ENCODE peak calls at places on chromosomes 5 and 9, in five cellular contexts. One of them, this sample, is unnamed.

GRCh38 chr5:172178301-172179031 is 9.6 kb downstream of the STK10 start:
- DNase-seq in CD4-positive, alpha-beta T cell: no peak
- DNase-seq in H9: no peak
- DNase-seq in IMR-90: no peak
- DNase-seq in lung: no peak
- DNase-seq in this sample: no peak

GRCh38 chr9:14348241-14349140 is 34.5 kb upstream of the NFIB start:
- DNase-seq in CD4-positive, alpha-beta T cell: no peak
- DNase-seq in H9: peak
- DNase-seq in IMR-90: no peak
- DNase-seq in lung: no peak
- DNase-seq in this sample: no peak

GRCh38 chr5:100520348-100520747 is 14.8 kb upstream of the FAM174A start:
- DNase-seq in CD4-positive, alpha-beta T cell: no peak
- DNase-seq in H9: peak
- DNase-seq in IMR-90: no peak
- DNase-seq in lung: no peak
- DNase-seq in this sample: no peak

GRCh38 chr5:181217805-181218065 is 5.3 kb upstream of the TRIM41 start:
- DNase-seq in CD4-positive, alpha-beta T cell: peak
- DNase-seq in H9: no peak
- DNase-seq in IMR-90: no peak
- DNase-seq in lung: no peak
- DNase-seq in this sample: no peak

GRCh38 chr5:36778336-36778735 is 98.2 kb upstream of the NIPBL start:
- DNase-seq in CD4-positive, alpha-beta T cell: no peak
- DNase-seq in H9: no peak
- DNase-seq in IMR-90: no peak
- DNase-seq in lung: no peak
- DNase-seq in this sample: no peak

GRCh38 chr5:2805080-2805479 is 53.6 kb upstream of the IRX2 start:
- DNase-seq in CD4-positive, alpha-beta T cell: no peak
- DNase-seq in H9: peak
- DNase-seq in IMR-90: no peak
- DNase-seq in lung: peak
- DNase-seq in this sample: no peak

GRCh38 chr9:80699551-80699998 is 989.8 kb downstream of the TLE1 start:
- DNase-seq in CD4-positive, alpha-beta T cell: no peak
- DNase-seq in H9: no peak
- DNase-seq in IMR-90: peak
- DNase-seq in lung: no peak
- DNase-seq in this sample: peak

GRCh38 chr5:113201715-113202114 is 225.1 kb downstream of the DCP2 start:
- DNase-seq in CD4-positive, alpha-beta T cell: no peak
- DNase-seq in H9: no peak
- DNase-seq in IMR-90: no peak
- DNase-seq in lung: no peak
- DNase-seq in this sample: no peak

GRCh38 chr5:39520232-39520572 is 95.4 kb upstream of the DAB2 start:
- DNase-seq in CD4-positive, alpha-beta T cell: no peak
- DNase-seq in H9: no peak
- DNase-seq in IMR-90: peak
- DNase-seq in lung: no peak
- DNase-seq in this sample: no peak

GRCh38 chr5:120546922-120547321 is 82.8 kb downstream of the PRR16 start:
- DNase-seq in CD4-positive, alpha-beta T cell: no peak
- DNase-seq in H9: no peak
- DNase-seq in IMR-90: no peak
- DNase-seq in lung: no peak
- DNase-seq in this sample: no peak

GRCh38 chr9:1083325-1083913 is 33.3 kb downstream of the DMRT2 start:
- DNase-seq in CD4-positive, alpha-beta T cell: no peak
- DNase-seq in H9: no peak
- DNase-seq in IMR-90: no peak
- DNase-seq in lung: peak
- DNase-seq in this sample: peak

GRCh38 chr9:137339606-137340462 is 37.8 kb upstream of the NRARP start:
- DNase-seq in CD4-positive, alpha-beta T cell: no peak
- DNase-seq in H9: no peak
- DNase-seq in IMR-90: peak
- DNase-seq in lung: no peak
- DNase-seq in this sample: no peak

GRCh38 chr5:147957906-147958305 is 51.6 kb upstream of the C5orf46 start:
- DNase-seq in CD4-positive, alpha-beta T cell: no peak
- DNase-seq in H9: no peak
- DNase-seq in IMR-90: no peak
- DNase-seq in lung: no peak
- DNase-seq in this sample: no peak

GRCh38 chr5:32852535-32852934 is 141.4 kb downstream of the NPR3 start:
- DNase-seq in CD4-positive, alpha-beta T cell: no peak
- DNase-seq in H9: peak
- DNase-seq in IMR-90: peak
- DNase-seq in lung: no peak
- DNase-seq in this sample: no peak

GRCh38 chr5:56637321-56637920 is 177.9 kb upstream of the MAP3K1 start:
- DNase-seq in CD4-positive, alpha-beta T cell: no peak
- DNase-seq in H9: no peak
- DNase-seq in IMR-90: peak
- DNase-seq in lung: no peak
- DNase-seq in this sample: no peak

GRCh38 chr9:91516781-91517180 is 93.1 kb upstream of the NFIL3 start:
- DNase-seq in CD4-positive, alpha-beta T cell: no peak
- DNase-seq in H9: no peak
- DNase-seq in IMR-90: no peak
- DNase-seq in lung: no peak
- DNase-seq in this sample: no peak

GRCh38 chr9:109379513-109379912 is 58.7 kb upstream of the EPB41L4B start:
- DNase-seq in CD4-positive, alpha-beta T cell: no peak
- DNase-seq in H9: no peak
- DNase-seq in IMR-90: no peak
- DNase-seq in lung: no peak
- DNase-seq in this sample: no peak

GRCh38 chr5:124824637-124825158 is 78.3 kb upstream of the ZNF608 start:
- DNase-seq in CD4-positive, alpha-beta T cell: no peak
- DNase-seq in H9: no peak
- DNase-seq in IMR-90: peak
- DNase-seq in lung: no peak
- DNase-seq in this sample: peak

GRCh38 chr9:113509463-113509862 is 45.9 kb downstream of the RGS3 start:
- DNase-seq in CD4-positive, alpha-beta T cell: no peak
- DNase-seq in H9: no peak
- DNase-seq in IMR-90: peak
- DNase-seq in lung: no peak
- DNase-seq in this sample: no peak

GRCh38 chr5:39209924-39210323 is 9.4 kb downstream of the FYB1 start:
- DNase-seq in CD4-positive, alpha-beta T cell: peak
- DNase-seq in H9: peak
- DNase-seq in IMR-90: no peak
- DNase-seq in lung: no peak
- DNase-seq in this sample: no peak

GRCh38 chr9:134496413-134497282 is 145.0 kb upstream of the COL5A1 start:
- DNase-seq in CD4-positive, alpha-beta T cell: no peak
- DNase-seq in H9: no peak
- DNase-seq in IMR-90: peak
- DNase-seq in lung: no peak
- DNase-seq in this sample: no peak

GRCh38 chr5:16812911-16813310 is 123.2 kb downstream of the MYO10 start:
- DNase-seq in CD4-positive, alpha-beta T cell: no peak
- DNase-seq in H9: no peak
- DNase-seq in IMR-90: peak
- DNase-seq in lung: no peak
- DNase-seq in this sample: peak

GRCh38 chr5:133331866-133332731 is 280.2 kb downstream of the FSTL4 start:
- DNase-seq in CD4-positive, alpha-beta T cell: no peak
- DNase-seq in H9: no peak
- DNase-seq in IMR-90: no peak
- DNase-seq in lung: no peak
- DNase-seq in this sample: no peak

GRCh38 chr5:56973473-56973872 is 21.6 kb upstream of the MIER3 start:
- DNase-seq in CD4-positive, alpha-beta T cell: no peak
- DNase-seq in H9: no peak
- DNase-seq in IMR-90: no peak
- DNase-seq in lung: no peak
- DNase-seq in this sample: no peak

GRCh38 chr9:92468206-92468605 is 14.1 kb downstream of the ASPN start:
- DNase-seq in CD4-positive, alpha-beta T cell: no peak
- DNase-seq in H9: no peak
- DNase-seq in IMR-90: peak
- DNase-seq in lung: no peak
- DNase-seq in this sample: peak

DNA sequence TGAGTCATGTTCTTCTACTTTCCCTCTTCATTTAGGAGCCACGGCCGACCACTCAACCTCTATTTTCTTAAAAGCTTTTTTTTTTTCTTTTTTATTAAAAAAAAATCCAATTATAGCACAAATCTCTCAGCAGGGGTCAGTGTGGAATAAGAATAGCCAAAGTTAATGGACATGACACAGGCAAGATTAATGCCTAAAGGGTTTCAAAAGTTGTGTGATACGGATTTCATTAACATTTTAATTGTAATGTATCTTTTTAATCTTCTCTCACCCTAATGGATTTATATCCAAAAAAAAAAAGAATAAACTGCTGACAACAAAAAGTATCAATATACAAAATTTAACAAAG is 5.4 kb downstream of the NACC2 start:
- DNase-seq in CD4-positive, alpha-beta T cell: no peak
- DNase-seq in H9: no peak
- DNase-seq in IMR-90: peak
- DNase-seq in lung: no peak
- DNase-seq in this sample: peak
- TF ChIP-seq CTCF in CD4-positive, alpha-beta T cell: peak
- TF ChIP-seq CTCF in H9: no peak
- TF ChIP-seq CTCF in IMR-90: peak
- TF ChIP-seq CTCF in lung: peak
- TF ChIP-seq CTCF in this sample: peak

GRCh38 chr9:69171049-69171448 is 3.0 kb upstream of the TJP2 start:
- DNase-seq in CD4-positive, alpha-beta T cell: no peak
- DNase-seq in H9: no peak
- DNase-seq in IMR-90: peak
- DNase-seq in lung: no peak
- DNase-seq in this sample: peak
- H3K27ac ChIP-seq in CD4-positive, alpha-beta T cell: no peak
- H3K27ac ChIP-seq in H9: no peak
- H3K27ac ChIP-seq in IMR-90: no peak
- H3K27ac ChIP-seq in lung: peak
- H3K27ac ChIP-seq in this sample: peak

GRCh38 chr5:7519564-7519963 is 123.6 kb downstream of the ADCY2 start:
- DNase-seq in CD4-positive, alpha-beta T cell: no peak
- DNase-seq in H9: no peak
- DNase-seq in IMR-90: no peak
- DNase-seq in lung: no peak
- DNase-seq in this sample: no peak

GRCh38 chr5:7517006-7517405 is 121.1 kb downstream of the ADCY2 start:
- DNase-seq in CD4-positive, alpha-beta T cell: no peak
- DNase-seq in H9: no peak
- DNase-seq in IMR-90: no peak
- DNase-seq in lung: no peak
- DNase-seq in this sample: no peak

GRCh38 chr5:7518947-7519560 is 123.1 kb downstream of the ADCY2 start:
- DNase-seq in CD4-positive, alpha-beta T cell: no peak
- DNase-seq in H9: peak
- DNase-seq in IMR-90: no peak
- DNase-seq in lung: no peak
- DNase-seq in this sample: no peak
- TF ChIP-seq CTCF in CD4-positive, alpha-beta T cell: no peak
- TF ChIP-seq CTCF in H9: peak
- TF ChIP-seq CTCF in IMR-90: no peak
- TF ChIP-seq CTCF in lung: no peak
- TF ChIP-seq CTCF in this sample: no peak

GRCh38 chr5:139985290-139985689 is 57.8 kb downstream of the NRG2 start:
- DNase-seq in CD4-positive, alpha-beta T cell: no peak
- DNase-seq in H9: no peak
- DNase-seq in IMR-90: no peak
- DNase-seq in lung: no peak
- DNase-seq in this sample: peak

GRCh38 chr5:139984816-139985215 is 58.3 kb downstream of the NRG2 start:
- DNase-seq in CD4-positive, alpha-beta T cell: no peak
- DNase-seq in H9: no peak
- DNase-seq in IMR-90: no peak
- DNase-seq in lung: no peak
- DNase-seq in this sample: peak

GRCh38 chr5:139982157-139982974 is 60.7 kb downstream of the NRG2 start:
- DNase-seq in CD4-positive, alpha-beta T cell: no peak
- DNase-seq in H9: no peak
- DNase-seq in IMR-90: peak
- DNase-seq in lung: no peak
- DNase-seq in this sample: peak

GRCh38 chr5:139982975-139983240 is 60.2 kb downstream of the NRG2 start:
- DNase-seq in CD4-positive, alpha-beta T cell: no peak
- DNase-seq in H9: no peak
- DNase-seq in IMR-90: no peak
- DNase-seq in lung: no peak
- DNase-seq in this sample: no peak

DNA sequence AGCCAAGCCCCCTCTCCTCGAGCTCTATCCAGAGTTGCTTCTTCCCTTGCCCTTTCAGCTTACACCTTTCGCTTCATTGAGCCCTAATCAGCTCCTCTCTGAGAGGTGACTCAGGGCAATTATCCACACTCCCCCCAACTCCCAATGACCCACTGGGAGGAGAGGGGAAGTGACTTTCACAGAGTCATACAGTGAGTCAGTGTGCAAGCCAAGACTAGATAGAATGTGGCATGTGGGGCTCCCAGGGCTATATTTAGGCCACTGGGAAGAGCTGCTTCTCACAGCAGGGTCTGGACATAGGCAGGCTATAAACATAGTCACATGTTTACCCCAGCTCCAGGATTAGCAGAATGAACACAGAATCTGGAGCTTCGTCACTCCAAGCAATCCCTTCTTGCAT is 57.4 kb downstream of the NRG2 start:
- DNase-seq in CD4-positive, alpha-beta T cell: no peak
- DNase-seq in H9: no peak
- DNase-seq in IMR-90: peak
- DNase-seq in lung: no peak
- DNase-seq in this sample: peak
- H3K27ac ChIP-seq in CD4-positive, alpha-beta T cell: no peak
- H3K27ac ChIP-seq in H9: no peak
- H3K27ac ChIP-seq in IMR-90: no peak
- H3K27ac ChIP-seq in lung: peak
- H3K27ac ChIP-seq in this sample: peak

DNA sequence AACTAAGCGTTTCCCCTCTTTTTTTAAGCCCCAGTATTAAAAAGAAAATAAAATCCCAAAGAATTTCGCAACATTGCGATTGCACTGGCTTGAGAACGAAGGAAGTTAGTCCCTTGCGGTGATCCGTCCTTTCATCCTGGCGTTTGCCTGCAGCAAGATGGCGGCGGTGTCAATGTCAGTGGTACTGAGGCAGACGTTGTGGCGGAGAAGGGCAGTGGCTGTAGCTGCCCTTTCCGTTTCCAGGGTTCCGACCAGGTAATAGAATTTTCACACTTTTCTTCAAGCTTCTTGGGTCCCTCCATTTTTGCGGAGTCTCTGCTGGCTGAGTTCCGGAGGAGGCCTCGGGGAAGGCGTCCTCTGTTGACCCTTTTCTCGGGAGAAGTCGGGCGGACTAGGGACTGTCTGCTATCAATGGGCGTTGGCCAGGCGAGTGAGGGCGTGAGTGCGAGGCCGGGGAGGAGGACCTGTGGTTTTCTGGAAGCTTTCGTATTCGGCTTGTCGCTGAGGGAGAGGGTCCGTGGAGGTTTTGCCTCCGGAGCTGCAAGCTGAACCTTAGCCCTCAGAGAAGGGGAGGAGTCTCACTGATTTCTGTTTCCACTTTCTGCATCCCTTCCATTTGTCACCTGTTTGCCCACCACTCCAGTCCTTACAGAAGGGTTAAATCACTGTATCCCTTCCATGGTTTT is at the start of gene NDUFS4:
- DNase-seq in CD4-positive, alpha-beta T cell: peak
- DNase-seq in H9: peak
- DNase-seq in IMR-90: peak
- DNase-seq in lung: peak
- DNase-seq in this sample: peak
- TF ChIP-seq CTCF in CD4-positive, alpha-beta T cell: no peak
- TF ChIP-seq CTCF in H9: no peak
- TF ChIP-seq CTCF in IMR-90: peak
- TF ChIP-seq CTCF in lung: no peak
- TF ChIP-seq CTCF in this sample: no peak